ENCODE peak calls at places on chromosome 12, in seven cellular contexts. E is stimulated activated CD8-positive, alpha-beta memory T cell treated with anti-CD3 and anti-CD28 coated beads, Interleukin-7, amount 100 ng/mL, for 1 hour; R is KG1; F is upper lobe of right lung; Y is NCI-H345; D is hypothalamus; B is body of pancreas. X is an unnamed sample.

GRCh38 chr12:77087427-77087826 is 22.1 kb upstream of the E2F7 start:
- DNase-seq in F (no peak), Y (no peak), B (no peak), E (no peak), R (no peak), D (no peak), X (no peak)

GRCh38 chr12:96258451-96258933 is 64.3 kb downstream of the ELK3 start:
- DNase-seq in Y (no peak), E (no peak), D (no peak), R (no peak), B (peak), F (no peak), X (no peak)

GRCh38 chr12:73867147-73867546 is 670.5 kb upstream of the ATXN7L3B start:
- DNase-seq in Y (no peak), B (no peak), F (no peak), R (no peak), D (no peak), E (no peak), X (no peak)

GRCh38 chr12:6465467-6466183 is 4.9 kb downstream of the VAMP1 start:
- DNase-seq in F (no peak), E (no peak), R (peak), Y (peak), B (peak), D (no peak), X (peak)

GRCh38 chr12:69548687-69549086 is 36.6 kb upstream of the CCT2 start:
- DNase-seq in R (no peak), Y (no peak), E (no peak), F (no peak), D (no peak), B (no peak), X (no peak)

GRCh38 chr12:109621271-109621671 is 47.7 kb downstream of the MVK start:
- DNase-seq in F (no peak), B (no peak), E (no peak), R (no peak), D (no peak), Y (no peak), X (no peak)

GRCh38 chr12:5052348-5052747 is 8.7 kb downstream of the KCNA5 start:
- DNase-seq in B (no peak), R (no peak), Y (no peak), F (no peak), E (no peak), D (no peak), X (no peak)

GRCh38 chr12:110578522-110579238 is 4.4 kb downstream of the PPTC7 start:
- DNase-seq in R (no peak), Y (no peak), E (no peak), D (no peak), F (no peak), B (no peak), X (no peak)

GRCh38 chr12:29212682-29213397 is 63.8 kb downstream of the FAR2 start:
- DNase-seq in F (no peak), B (no peak), E (no peak), D (no peak), Y (no peak), R (no peak), X (no peak)

GRCh38 chr12:68229956-68230355 is 4.3 kb upstream of the IL26 start:
- DNase-seq in F (no peak), D (no peak), R (no peak), B (no peak), E (no peak), Y (no peak), X (no peak)

GRCh38 chr12:55631743-55632142 is 4.9 kb upstream of the OR10P1 start:
- DNase-seq in Y (no peak), F (no peak), E (no peak), B (no peak), D (no peak), R (no peak), X (no peak)

GRCh38 chr12:15664491-15664890 is 124.7 kb downstream of the EPS8 start:
- DNase-seq in B (no peak), F (no peak), R (no peak), E (no peak), D (no peak), Y (no peak), X (no peak)

GRCh38 chr12:72141381-72141780 is 130.8 kb upstream of the TRHDE start:
- DNase-seq in D (no peak), Y (no peak), R (no peak), F (no peak), B (no peak), E (no peak), X (no peak)

GRCh38 chr12:4849024-4849594 is 60.6 kb upstream of the KCNA1 start:
- DNase-seq in B (no peak), Y (peak), F (no peak), E (no peak), D (no peak), R (no peak), X (no peak)

GRCh38 chr12:133165776-133166175 is 15.5 kb upstream of the ZNF268 start:
- DNase-seq in R (no peak), B (no peak), F (no peak), E (no peak), D (no peak), Y (no peak), X (no peak)

GRCh38 chr12:85588221-85588620 is 248.0 kb downstream of the RASSF9 start:
- DNase-seq in R (no peak), E (no peak), D (no peak), B (no peak), F (no peak), Y (no peak), X (no peak)

GRCh38 chr12:93740721-93741120 is 63.5 kb downstream of the CRADD start:
- DNase-seq in Y (no peak), E (no peak), F (no peak), D (no peak), R (peak), B (no peak), X (no peak)

GRCh38 chr12:51070004-51070403 is 13.4 kb downstream of the CSRNP2 start:
- DNase-seq in B (no peak), E (no peak), D (no peak), F (no peak), Y (no peak), R (no peak), X (no peak)

GRCh38 chr12:65825573-65826512 is 1.6 kb downstream of the HMGA2 start:
- DNase-seq in R (peak), D (no peak), Y (no peak), B (peak), E (no peak), F (peak), X (peak)

GRCh38 chr12:71799105-71799504 is 40.5 kb upstream of the TBC1D15 start:
- DNase-seq in E (no peak), D (no peak), R (no peak), Y (no peak), B (no peak), F (no peak), X (no peak)

GRCh38 chr12:67456281-67456918 is 187.2 kb downstream of the CAND1 start:
- DNase-seq in Y (peak), B (peak), E (no peak), R (no peak), F (no peak), D (no peak), X (no peak)

GRCh38 chr12:93819048-93819491 is 141.9 kb downstream of the CRADD start:
- DNase-seq in R (no peak), Y (no peak), B (peak), F (no peak), E (no peak), D (no peak), X (no peak)

GRCh38 chr12:96578526-96579125 is 89.2 kb downstream of the CFAP54 start:
- DNase-seq in D (no peak), E (no peak), Y (peak), F (no peak), B (no peak), R (peak), X (no peak)

X was measured in endothelial cell.